ENCODE peak calls at places on chromosomes 5 and 9, in four cellular contexts. M, T, D and B are unnamed samples.

GRCh38 chr5:68460147-68460760 is 244.7 kb downstream of the PIK3R1 start:
- DNase-seq in M (no peak), T (peak; percentile 55), D (peak; percentile 57), B (peak; percentile 52)

GRCh38 chr9:20403346-20403745 is 219.0 kb downstream of the MLLT3 start:
- DNase-seq in M (no peak), T (no peak), D (no peak), B (no peak)

GRCh38 chr9:8486095-8486494 is 686.5 kb upstream of the DMAC1 start:
- DNase-seq in M (no peak), T (no peak), D (no peak), B (peak; percentile 1)

GRCh38 chr9:127404631-127405030 is 7.7 kb downstream of the SLC2A8 start:
- DNase-seq in M (no peak), T (no peak), D (no peak), B (no peak)

GRCh38 chr5:133041157-133041784 is 10.5 kb upstream of the HSPA4 start:
- DNase-seq in M (no peak), T (peak; percentile 72), D (no peak), B (no peak)

GRCh38 chr5:17374973-17375844 is 122.8 kb upstream of the TAF11L2 start:
- DNase-seq in M (no peak), T (peak; percentile 64), D (peak; percentile 74), B (peak; percentile 51)

GRCh38 chr5:115354246-115354645 is 57.8 kb upstream of the CCDC112 start:
- DNase-seq in M (no peak), T (no peak), D (no peak), B (no peak)

GRCh38 chr9:76699966-76700365 is 64.3 kb upstream of the PCA3 start:
- DNase-seq in M (peak; percentile 13), T (no peak), D (no peak), B (no peak)

GRCh38 chr9:124658165-124659017 is 112.7 kb downstream of the NR6A1 start:
- DNase-seq in M (peak; percentile 93), T (peak; percentile 99), D (peak; percentile 94), B (peak; percentile 78)

GRCh38 chr5:145553177-145553576 is 282.0 kb downstream of the PRELID2 start:
- DNase-seq in M (no peak), T (no peak), D (no peak), B (no peak)

GRCh38 chr9:13688223-13688989 is 408.9 kb upstream of the MPDZ start:
- DNase-seq in M (no peak), T (no peak), D (no peak), B (no peak)

GRCh38 chr9:21174671-21175070 is 8.2 kb upstream of the IFNA21 start:
- DNase-seq in M (no peak), T (peak; percentile 11), D (no peak), B (no peak)

GRCh38 chr5:168612123-168612522 is 33.0 kb upstream of the PANK3 start:
- DNase-seq in M (no peak), T (no peak), D (no peak), B (no peak)

GRCh38 chr5:126868961-126869451 is 92.1 kb downstream of the LMNB1 start:
- DNase-seq in M (no peak), T (peak; percentile 51), D (no peak), B (no peak)

GRCh38 chr5:109953821-109954220 is 264.1 kb downstream of the MAN2A1 start:
- DNase-seq in M (no peak), T (no peak), D (no peak), B (no peak)

GRCh38 chr9:108704156-108704852 is 151.5 kb downstream of the ACTL7B start:
- DNase-seq in M (no peak), T (peak; percentile 24), D (no peak), B (no peak)

GRCh38 chr5:74534397-74535129 is 106.0 kb downstream of the ENC1 start:
- DNase-seq in M (no peak), T (no peak), D (no peak), B (no peak)

GRCh38 chr5:71475788-71476384 is 20.4 kb downstream of the BDP1 start:
- DNase-seq in M (no peak), T (peak; percentile 57), D (no peak), B (no peak)

GRCh38 chr9:89549031-89549644 is 51.2 kb upstream of the SEMA4D start:
- DNase-seq in M (peak; percentile 20), T (peak; percentile 93), D (no peak), B (peak; percentile 80)

GRCh38 chr9:7234144-7234543 is 476.4 kb downstream of the KDM4C start:
- DNase-seq in M (no peak), T (no peak), D (peak; percentile 38), B (peak; percentile 4)

GRCh38 chr9:38339496-38339895 is 53.0 kb upstream of the ALDH1B1 start:
- DNase-seq in M (peak; percentile 41), T (no peak), D (no peak), B (no peak)

GRCh38 chr9:38639577-38639940 is 19.2 kb upstream of the ANKRD18A start:
- DNase-seq in M (no peak), T (no peak), D (no peak), B (no peak)

GRCh38 chr9:137298983-137299521 is 3.0 kb downstream of the NRARP start:
- DNase-seq in M (no peak), T (no peak), D (no peak), B (no peak)

GRCh38 chr5:71887680-71888079 is 168.6 kb downstream of the CARTPT start:
- DNase-seq in M (peak; percentile 62), T (peak; percentile 86), D (peak; percentile 84), B (peak; percentile 35)

GRCh38 chr9:591292-591691 is 250.2 kb upstream of the DMRT1 start:
- DNase-seq in M (no peak), T (peak; percentile 66), D (peak; percentile 55), B (no peak)

GRCh38 chr5:17151686-17152085 is 65.7 kb upstream of the BASP1 start:
- DNase-seq in M (no peak), T (no peak), D (no peak), B (no peak)

GRCh38 chr5:108113950-108114349 is 267.9 kb downstream of the FBXL17 start:
- DNase-seq in M (no peak), T (no peak), D (no peak), B (no peak)

GRCh38 chr5:98769006-98769255 is 4.5 kb upstream of the RGMB start:
- DNase-seq in M (no peak), T (no peak), D (no peak), B (peak; percentile 73)

GRCh38 chr9:117682955-117683710 is 21.1 kb upstream of the TLR4 start:
- DNase-seq in M (no peak), T (no peak), D (no peak), B (no peak)

GRCh38 chr5:1538741-1539392 is 15.1 kb upstream of the LPCAT1 start:
- DNase-seq in M (no peak), T (no peak), D (no peak), B (no peak)

GRCh38 chr9:92328225-92328624 is 2.5 kb downstream of the CENPP start:
- DNase-seq in M (peak; percentile 41), T (peak; percentile 53), D (no peak), B (peak; percentile 0)

GRCh38 chr9:131810351-131811170 is 70.7 kb upstream of the RAPGEF1 start:
- DNase-seq in M (no peak), T (no peak), D (no peak), B (no peak)

GRCh38 chr5:79193643-79194042 is 42.3 kb upstream of the JMY start:
- DNase-seq in M (no peak), T (peak; percentile 32), D (peak; percentile 81), B (peak; percentile 30)

DNA sequence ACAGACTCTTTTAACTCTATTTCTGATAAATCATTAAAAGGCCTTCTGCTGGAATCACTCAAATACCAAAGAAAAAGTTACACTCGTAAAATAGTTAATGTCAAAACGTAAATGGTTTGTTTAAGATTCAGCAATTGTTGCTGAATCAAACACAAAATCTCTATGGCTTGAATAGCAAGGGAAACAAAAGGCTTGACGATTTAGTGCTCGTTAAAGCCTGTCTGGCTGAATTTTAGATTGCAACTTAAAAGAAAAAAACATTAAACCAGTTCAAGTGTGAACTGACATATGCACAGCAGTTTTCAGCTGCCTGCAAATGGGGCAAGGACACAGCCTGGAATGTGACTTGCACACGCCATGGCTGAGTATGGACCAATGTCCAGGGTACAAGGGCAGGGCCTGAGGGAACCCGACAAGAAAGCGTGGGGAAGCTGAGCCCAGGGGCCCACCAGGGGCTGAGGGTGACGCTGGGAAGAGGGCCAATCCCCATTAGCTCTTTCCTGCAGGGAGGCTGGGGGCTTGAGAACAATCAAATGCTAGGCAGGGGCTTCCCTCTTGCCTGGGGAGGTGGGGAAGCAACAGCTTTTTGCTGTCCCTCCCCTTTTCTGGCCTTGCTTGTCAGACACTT is 89.5 kb upstream of the LRRTM2 start:
- DNase-seq in M (no peak), T (no peak), D (no peak), B (no peak)
- TF ChIP-seq CTCF in M (no peak), T (no peak), D (no peak), B (no peak)

GRCh38 chr5:87302061-87302460 is 34.4 kb downstream of the RASA1 start:
- DNase-seq in M (no peak), T (peak; percentile 12), D (peak; percentile 38), B (no peak)
- TF ChIP-seq CTCF in M (no peak), T (no peak), D (no peak), B (no peak)

GRCh38 chr9:133508046-133508445 is 16.7 kb downstream of the MYMK start:
- DNase-seq in M (no peak), T (no peak), D (no peak), B (no peak)
- TF ChIP-seq CTCF in M (no peak), T (no peak), D (no peak), B (no peak)

GRCh38 chr9:33942471-33943083 is 106.1 kb downstream of the UBAP2 start:
- DNase-seq in M (peak; percentile 72), T (peak; percentile 40), D (peak; percentile 46), B (no peak)
- TF ChIP-seq CTCF in M (peak; percentile 76), T (no peak), D (peak; percentile 33), B (no peak)

GRCh38 chr5:142597546-142598337 is 88.1 kb downstream of the FGF1 start:
- DNase-seq in M (peak; percentile 49), T (peak; percentile 76), D (peak; percentile 79), B (peak; percentile 60)
- TF ChIP-seq CTCF in M (peak; percentile 27), T (no peak), D (no peak), B (peak; percentile 13)